ENCODE peak calls at places on chromosome 16, in nine cellular contexts. C, G, R, D, A, S, X, K and Q are unnamed samples.

GRCh38 chr16:53224932-53225533 is 170.2 kb downstream of the CHD9 start:
- DNase-seq in C (no peak), G (no peak), R (no peak), D (no peak), A (no peak), S (no peak), X (no peak), K (peak; percentile 89), Q (peak; percentile 93)

GRCh38 chr16:67654069-67654911 is 5.8 kb downstream of the ACD start:
- DNase-seq in C (no peak), G (no peak), R (no peak), D (no peak), A (no peak), S (no peak), X (no peak), K (no peak), Q (no peak)

GRCh38 chr16:25151996-25152395 is 40.5 kb downstream of the LCMT1 start:
- DNase-seq in C (no peak), G (no peak), R (no peak), D (no peak), A (no peak), S (no peak), X (no peak), K (no peak), Q (no peak)

GRCh38 chr16:75224683-75225082 is 5.9 kb downstream of the CTRB1 start:
- DNase-seq in C (no peak), G (no peak), R (no peak), D (no peak), A (no peak), S (no peak), X (no peak), K (no peak), Q (no peak)

GRCh38 chr16:10039220-10040096 is 142.8 kb downstream of the GRIN2A start:
- DNase-seq in C (no peak), G (no peak), R (peak; percentile 66), D (no peak), A (no peak), S (peak; percentile 17), X (no peak), K (peak; percentile 14), Q (no peak)

GRCh38 chr16:52572656-52573055 is 25.7 kb upstream of the TOX3 start:
- DNase-seq in C (no peak), G (no peak), R (no peak), D (no peak), A (no peak), S (no peak), X (no peak), K (no peak), Q (peak; percentile 86)

GRCh38 chr16:14505846-14506245 is 124.2 kb downstream of the PARN start:
- DNase-seq in C (no peak), G (no peak), R (no peak), D (no peak), A (no peak), S (no peak), X (no peak), K (no peak), Q (no peak)

GRCh38 chr16:86660623-86661022 is 82.3 kb downstream of the FOXL1 start:
- DNase-seq in C (no peak), G (no peak), R (no peak), D (no peak), A (no peak), S (no peak), X (no peak), K (no peak), Q (no peak)

GRCh38 chr16:3179651-3180050 is 8.4 kb upstream of the OR1F1 start:
- DNase-seq in C (no peak), G (no peak), R (no peak), D (no peak), A (no peak), S (no peak), X (no peak), K (no peak), Q (no peak)

GRCh38 chr16:57178793-57179212 is 7.0 kb downstream of the PSME3IP1 start:
- DNase-seq in C (no peak), G (no peak), R (no peak), D (no peak), A (no peak), S (no peak), X (no peak), K (no peak), Q (no peak)

GRCh38 chr16:3054965-3055733 is 8.8 kb downstream of the MMP25 start:
- DNase-seq in C (no peak), G (no peak), R (no peak), D (no peak), A (no peak), S (no peak), X (no peak), K (peak; percentile 87), Q (peak; percentile 75)

GRCh38 chr16:28042856-28043255 is 20.7 kb downstream of the GSG1L start:
- DNase-seq in C (no peak), G (no peak), R (no peak), D (no peak), A (no peak), S (no peak), X (no peak), K (no peak), Q (no peak)

GRCh38 chr16:85172465-85173071 is 60.3 kb upstream of the CIBAR2 start:
- DNase-seq in C (no peak), G (no peak), R (peak; percentile 60), D (no peak), A (no peak), S (no peak), X (no peak), K (peak; percentile 57), Q (no peak)

GRCh38 chr16:85718682-85719081 is 29.9 kb upstream of the GINS2 start:
- DNase-seq in C (no peak), G (no peak), R (peak; percentile 41), D (no peak), A (no peak), S (no peak), X (peak; percentile 36), K (no peak), Q (no peak)

GRCh38 chr16:53056528-53056881 is 1.7 kb downstream of the CHD9 start:
- DNase-seq in C (no peak), G (no peak), R (no peak), D (no peak), A (no peak), S (no peak), X (no peak), K (peak; percentile 21), Q (no peak)

GRCh38 chr16:69105501-69106361 is at the start of gene HAS3:
- DNase-seq in C (no peak), G (no peak), R (peak; percentile 84), D (no peak), A (peak; percentile 73), S (no peak), X (peak; percentile 55), K (peak; percentile 81), Q (peak; percentile 39)

GRCh38 chr16:88685156-88686061 is 898 bp downstream of the SNAI3 start:
- DNase-seq in C (no peak), G (peak; percentile 63), R (no peak), D (peak; percentile 43), A (peak; percentile 64), S (no peak), X (peak; percentile 81), K (peak; percentile 87), Q (peak; percentile 76)

GRCh38 chr16:79542196-79542859 is 58.2 kb downstream of the MAF start:
- DNase-seq in C (no peak), G (no peak), R (no peak), D (no peak), A (no peak), S (no peak), X (no peak), K (no peak), Q (no peak)

GRCh38 chr16:87278191-87279093 is 38.8 kb downstream of the C16orf95 start:
- DNase-seq in C (no peak), G (peak; percentile 11), R (peak; percentile 86), D (peak; percentile 35), A (peak; percentile 84), S (no peak), X (peak; percentile 59), K (peak; percentile 89), Q (peak; percentile 55)